ENCODE peak calls at places on chromosomes 13 and 19, in ten cellular contexts. X is body of pancreas; H is kidney tubule cell; L is cerebellum; C is HS-5; A is activated CD4-positive, alpha-beta T cell treated with anti-CD3 and anti-CD28 coated beads, Interleukin-2, amount 50 U/mL, for 24 hours; W is NCI-H774; D is left colon; Q is lower lobe of right lung; G is AG09319. S is an unnamed sample.
A peak's percentile ranks its signal among the peaks of the same experiment; 100 is the strongest.

GRCh38 chr19:28687296-28687695 is 525.7 kb downstream of the UQCRFS1 start:
- DNase-seq in D (no peak), Q (no peak), X (no peak), H (no peak), C (no peak), G (no peak), A (no peak), W (no peak), L (no peak), S (no peak)

GRCh38 chr19:17847538-17848366 is at the start of gene JAK3:
- DNase-seq in W (no peak), L (peak; percentile 66), D (peak; percentile 61), C (no peak), G (peak; percentile 27), Q (peak; percentile 65), X (no peak), A (peak; percentile 85), H (peak; percentile 69), S (peak; percentile 82)

GRCh38 chr19:13053761-13054604 is 48.7 kb downstream of the LYL1 start:
- DNase-seq in Q (peak; percentile 90), A (no peak), X (peak; percentile 83), D (peak; percentile 75), H (peak; percentile 96), C (peak; percentile 93), L (no peak), G (peak; percentile 88), W (no peak), S (no peak)

GRCh38 chr13:101408154-101408553 is 8.2 kb downstream of the NALCN start:
- DNase-seq in X (no peak), C (no peak), G (no peak), D (no peak), W (no peak), Q (no peak), A (no peak), L (no peak), H (no peak), S (no peak)

GRCh38 chr19:47492571-47493377 is 8.8 kb upstream of the KPTN start:
- DNase-seq in C (no peak), L (no peak), Q (no peak), H (no peak), X (no peak), D (no peak), W (no peak), A (no peak), G (no peak), S (no peak)

GRCh38 chr19:40831502-40832430 is 18.5 kb downstream of the CYP2A6 start:
- DNase-seq in C (peak; percentile 96), H (peak; percentile 53), A (no peak), W (no peak), L (no peak), G (peak; percentile 96), X (peak; percentile 59), Q (no peak), D (peak; percentile 29), S (no peak)

GRCh38 chr13:102688306-102688973 is 6.4 kb downstream of the METTL21C start:
- DNase-seq in A (no peak), C (no peak), D (no peak), X (no peak), H (no peak), W (no peak), L (no peak), Q (no peak), G (no peak), S (no peak)

GRCh38 chr13:32989331-32989730 is 26.9 kb upstream of the KL start:
- DNase-seq in G (no peak), X (no peak), Q (no peak), L (no peak), C (no peak), H (no peak), D (no peak), A (no peak), W (no peak), S (no peak)

GRCh38 chr19:41175825-41176734 is 16.9 kb upstream of the CYP2S1 start:
- DNase-seq in L (no peak), A (peak; percentile 41), G (peak; percentile 53), Q (peak; percentile 83), C (peak; percentile 53), W (no peak), X (peak; percentile 29), D (peak; percentile 66), H (peak; percentile 94), S (peak; percentile 29)

GRCh38 chr19:21023901-21024300 is 3.4 kb downstream of the ZNF430 start:
- DNase-seq in G (no peak), H (peak; percentile 50), C (no peak), A (no peak), Q (no peak), D (no peak), X (no peak), W (no peak), L (no peak), S (no peak)

GRCh38 chr19:27891411-27891810 is 1321.5 kb downstream of the UQCRFS1 start:
- DNase-seq in Q (no peak), W (no peak), D (no peak), X (no peak), G (no peak), H (no peak), A (no peak), C (no peak), L (no peak), S (no peak)

GRCh38 chr13:42420304-42420703 is 148.4 kb downstream of the AKAP11 start:
- DNase-seq in A (peak; percentile 49), X (no peak), D (no peak), C (no peak), G (no peak), Q (no peak), H (no peak), L (no peak), W (no peak), S (no peak)

GRCh38 chr19:30095171-30095570 is 153.1 kb downstream of the URI1 start:
- DNase-seq in A (no peak), D (no peak), W (no peak), H (no peak), G (no peak), X (no peak), L (no peak), Q (no peak), C (no peak), S (no peak)

GRCh38 chr19:13260883-13261653 is 110.9 kb downstream of the IER2 start:
- DNase-seq in X (no peak), A (peak; percentile 21), L (no peak), H (peak; percentile 92), W (no peak), G (peak; percentile 44), C (peak; percentile 95), D (no peak), Q (no peak), S (no peak)

GRCh38 chr19:50659318-50660082 is 10.3 kb downstream of the C19orf81 start:
- DNase-seq in X (no peak), G (no peak), Q (no peak), L (no peak), H (no peak), W (no peak), C (no peak), A (no peak), D (no peak), S (no peak)

GRCh38 chr19:17332677-17333581 is 1.7 kb downstream of the ANO8 start:
- DNase-seq in A (no peak), W (peak; percentile 16), H (peak; percentile 52), X (no peak), Q (no peak), D (peak; percentile 35), L (peak; percentile 43), C (no peak), G (no peak), S (peak; percentile 43)

GRCh38 chr19:40512473-40513344 is 45.9 kb downstream of the SPTBN4 start:
- DNase-seq in L (no peak), C (no peak), D (no peak), W (no peak), A (no peak), G (no peak), X (no peak), Q (no peak), H (no peak), S (no peak)

GRCh38 chr19:903266-903797 is 9.7 kb downstream of the R3HDM4 start:
- DNase-seq in X (no peak), H (no peak), A (no peak), C (no peak), W (no peak), D (no peak), L (no peak), Q (no peak), G (no peak), S (no peak)

S was measured in activated T-helper 2 cell treated with anti-CD3 and anti-CD28 coated beads, Interferon-gamma antibody, Interleukin-2, Interleukin-4, amounts not matched to agents 10 μg/mL and 5 μg/mL and 100 μg/mL, durations not matched to agents 14 hours and 24 hours and 36 hours.